ENCODE peak calls at places on chromosomes 7 and 10, in nine cellular contexts. P is PC-9, V is fibroblast of pulmonary artery, Q is HFF-Myc, R is cardiac muscle cell, T is fibroblast of lung, W is mucosa of descending colon, L is coronary artery, O is ascending aorta. Y is an unnamed sample.

GRCh38 chr7:88357295-88357694 is 50.6 kb upstream of the STEAP4 start:
- DNase-seq in R (no peak), P (peak; percentile 33), Q (no peak), T (peak; percentile 2), L (no peak), W (no peak), V (peak; percentile 30), O (no peak), Y (peak; percentile 33)

GRCh38 chr7:20778063-20778721 is 8.5 kb downstream of the SP8 start:
- DNase-seq in R (peak; percentile 86), T (no peak), O (no peak), Q (no peak), L (no peak), V (peak; percentile 35), W (peak; percentile 55), P (no peak), Y (peak; percentile 23)

GRCh38 chr7:50603288-50603687 is 38.1 kb upstream of the DDC start:
- DNase-seq in T (no peak), P (no peak), O (no peak), Q (no peak), R (no peak), V (no peak), L (no peak), W (no peak), Y (no peak)

GRCh38 chr7:141320287-141320686 is 230.9 kb upstream of the AGK start:
- DNase-seq in T (peak; percentile 2), R (no peak), P (no peak), L (no peak), O (no peak), V (no peak), W (no peak), Q (no peak), Y (no peak)

GRCh38 chr7:107661081-107661864 is 645 bp downstream of the SLC26A4 start:
- DNase-seq in Q (no peak), O (peak; percentile 73), T (peak; percentile 53), L (peak; percentile 75), W (peak; percentile 73), P (peak; percentile 69), V (peak; percentile 59), R (peak; percentile 74), Y (peak; percentile 61)

GRCh38 chr7:158054081-158054480 is 533.5 kb downstream of the PTPRN2 start:
- DNase-seq in P (no peak), W (no peak), O (no peak), Q (no peak), L (no peak), R (no peak), T (no peak), V (no peak), Y (no peak)

GRCh38 chr10:131972474-131973071 is 9.2 kb downstream of the BNIP3 start:
- DNase-seq in O (peak; percentile 48), L (no peak), P (no peak), W (peak; percentile 68), T (peak; percentile 43), R (no peak), V (peak; percentile 59), Q (no peak), Y (peak; percentile 69)

GRCh38 chr10:102832248-102832647 is 5.0 kb downstream of the CYP17A1 start:
- DNase-seq in T (no peak), R (no peak), W (no peak), V (no peak), L (no peak), O (no peak), P (no peak), Q (no peak), Y (no peak)

GRCh38 chr10:28533571-28534304 is 820 bp downstream of the WAC start:
- DNase-seq in V (peak; percentile 28), W (peak; percentile 83), P (peak; percentile 31), O (peak; percentile 86), R (peak; percentile 74), Q (no peak), T (peak; percentile 58), L (peak; percentile 79), Y (peak; percentile 60)

GRCh38 chr7:116231543-116232401 is 21.4 kb downstream of the TES start:
- DNase-seq in P (no peak), T (peak; percentile 81), O (no peak), V (peak; percentile 64), L (no peak), R (peak; percentile 28), W (no peak), Q (no peak), Y (peak; percentile 85)

GRCh38 chr10:116029826-116030225 is 243.2 kb downstream of the GFRA1 start:
- DNase-seq in V (no peak), T (no peak), Q (no peak), R (no peak), O (no peak), P (no peak), W (no peak), L (no peak), Y (no peak)

GRCh38 chr10:116030576-116030975 is 242.4 kb downstream of the GFRA1 start:
- DNase-seq in V (no peak), T (no peak), P (no peak), O (no peak), W (no peak), R (no peak), Q (no peak), L (no peak), Y (no peak)

GRCh38 chr10:116024479-116024878 is 248.5 kb downstream of the GFRA1 start:
- DNase-seq in W (no peak), P (no peak), O (no peak), V (no peak), Q (no peak), R (no peak), T (no peak), L (no peak), Y (no peak)

GRCh38 chr10:116027355-116027754 is 245.7 kb downstream of the GFRA1 start:
- DNase-seq in O (no peak), L (no peak), Q (no peak), T (no peak), R (no peak), V (no peak), W (no peak), P (no peak), Y (no peak)

DNA sequence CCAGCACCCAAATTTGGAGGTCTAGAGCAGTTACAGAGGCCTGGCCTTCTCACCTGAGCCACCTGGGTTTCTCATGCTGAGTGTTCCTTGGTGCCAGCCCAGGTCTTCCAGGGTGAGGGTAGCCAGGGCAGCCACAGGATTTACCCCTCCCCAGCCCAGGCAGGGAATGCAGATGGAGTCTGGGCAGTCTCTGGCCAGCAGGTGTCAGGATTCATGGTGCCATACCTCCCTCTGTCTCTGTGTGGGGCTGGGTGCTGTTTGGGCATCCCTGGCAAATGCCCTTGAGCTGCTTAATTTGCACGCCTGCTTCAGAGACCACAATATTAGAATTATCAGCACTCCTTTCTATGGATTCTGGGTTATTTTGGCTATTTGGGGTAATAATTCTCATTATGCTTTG is 246.7 kb downstream of the GFRA1 start:
- DNase-seq in T (no peak), L (no peak), O (no peak), W (no peak), P (no peak), R (no peak), Q (no peak), V (no peak), Y (no peak)
- TF ChIP-seq CTCF in T (no peak), L (no peak), O (no peak), W (no peak), P (no peak), R (no peak), Q (peak; percentile 24), V (no peak), Y (no peak)

DNA sequence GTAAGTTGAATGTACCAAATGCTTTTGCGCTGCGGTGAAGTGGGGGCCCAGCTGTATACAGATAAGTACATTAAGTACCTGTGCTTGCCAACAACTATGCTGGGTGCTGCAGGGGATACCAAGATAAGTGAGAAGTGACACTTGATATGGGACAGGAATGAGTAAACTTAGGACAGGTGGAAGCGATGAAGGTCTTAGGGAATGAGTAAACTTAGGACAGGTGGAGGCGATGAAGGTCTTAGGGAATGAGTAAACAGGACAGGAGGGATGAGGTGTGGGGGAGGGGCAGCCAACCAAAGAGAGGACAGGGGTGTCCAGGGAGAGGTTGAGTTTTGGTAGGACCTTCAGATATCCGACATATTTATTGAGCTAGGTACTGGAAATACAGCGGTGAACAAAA is 1.4 kb downstream of the MDH2 start:
- DNase-seq in V (no peak), P (no peak), W (no peak), Q (no peak), R (no peak), T (no peak), L (no peak), O (no peak), Y (no peak)
- H3K4me3 ChIP-seq in V (peak overlapping the region; percentile 99), P (peak overlapping the region; percentile 89), W (no peak overlapping the region), Q (peak overlapping the region; percentile 99), R (peak overlapping the region; percentile 67), T (peak overlapping the region; percentile 95), L (peak overlapping the region; percentile 94), O (peak overlapping the region; percentile 93), Y (peak overlapping the region; percentile 98)

DNA sequence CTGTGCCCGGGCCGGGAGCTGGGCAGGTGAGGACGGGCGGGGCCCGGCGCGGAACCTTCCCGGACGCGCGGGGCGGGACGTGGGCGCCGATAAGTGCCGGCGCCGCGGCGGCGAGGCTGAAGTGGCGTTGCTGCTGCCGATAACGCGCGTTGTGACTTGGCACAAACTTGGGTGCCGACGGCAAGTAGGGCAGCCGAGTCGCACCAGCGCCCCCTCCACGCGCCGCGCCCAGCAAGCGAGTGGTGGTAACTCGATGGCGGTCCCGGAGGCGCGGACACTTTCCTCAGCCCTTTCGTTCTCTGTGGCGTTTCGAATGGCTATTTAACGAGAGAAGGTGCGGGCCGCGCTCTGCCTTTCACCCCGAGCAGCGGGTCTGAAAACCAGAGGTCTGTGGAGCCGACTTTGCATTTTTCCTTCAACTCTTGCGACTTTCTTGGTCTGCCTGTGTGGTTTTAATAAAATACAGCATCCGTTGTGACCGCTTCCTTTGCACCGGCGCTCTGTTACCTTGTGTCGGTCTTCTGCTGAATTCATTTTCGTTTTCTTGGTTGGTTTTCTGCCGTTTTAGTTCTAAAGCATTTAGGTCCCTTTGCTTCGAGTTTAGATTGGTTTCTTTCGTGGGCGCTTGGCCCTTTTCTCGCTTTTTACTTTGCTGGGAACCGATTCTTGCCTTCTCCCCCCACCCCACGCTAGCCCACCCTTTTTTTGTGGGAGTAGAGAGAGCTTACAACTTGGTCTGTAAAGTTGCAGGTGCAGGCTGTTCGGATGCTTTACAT is 704 bp downstream of the STK17A start:
- DNase-seq in L (peak; percentile 82), V (peak; percentile 49), W (peak; percentile 81), T (peak; percentile 53), P (peak; percentile 73), R (peak; percentile 81), O (peak; percentile 84), Q (no peak), Y (peak; percentile 66)
- TF ChIP-seq CTCF in L (no peak), V (no peak), W (no peak), T (no peak), P (no peak), R (peak; percentile 26), O (no peak), Q (no peak), Y (peak; percentile 28)

DNA sequence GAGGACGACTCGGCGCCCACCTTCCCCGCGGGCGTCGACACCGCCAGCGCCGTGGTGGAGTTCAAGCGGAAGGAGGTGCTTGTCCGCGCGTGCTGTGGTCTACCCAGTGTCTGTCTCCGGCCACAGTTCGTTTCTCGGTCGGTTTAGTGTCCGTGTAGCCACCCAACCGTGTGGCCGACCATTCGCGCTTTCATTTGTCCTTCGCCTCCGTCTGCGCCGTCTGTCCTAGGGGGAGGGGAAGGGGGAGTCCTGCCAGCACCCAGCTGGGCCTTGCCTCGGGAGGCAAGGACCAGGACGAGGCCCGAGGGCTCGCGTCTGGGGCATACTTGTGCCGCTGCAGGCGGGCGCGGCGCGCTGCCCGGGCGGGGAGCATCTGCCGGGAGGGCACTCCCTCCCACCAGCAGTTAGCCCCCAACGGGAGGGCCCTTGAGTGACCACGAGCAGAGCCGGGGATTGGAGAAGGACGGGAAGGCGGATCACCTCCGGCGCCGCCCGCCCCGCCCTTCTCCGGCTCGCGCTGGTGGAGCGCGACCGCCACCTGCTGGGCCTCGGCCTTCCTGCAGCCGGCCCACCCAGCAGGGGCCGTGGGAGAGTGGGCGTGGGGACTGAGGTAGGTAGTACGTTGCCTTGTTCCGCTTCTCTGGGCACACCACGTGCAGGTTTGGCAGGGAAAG is 28.4 kb downstream of the RET start:
- DNase-seq in V (peak; percentile 74), W (peak; percentile 84), P (peak; percentile 79), T (peak; percentile 68), R (peak; percentile 84), Q (no peak), L (peak; percentile 84), O (peak; percentile 84), Y (peak; percentile 75)
- H3K4me3 ChIP-seq in V (peak overlapping the region; percentile 56), W (no peak overlapping the region), P (peak overlapping the region; percentile 53), T (peak overlapping the region; percentile 63), R (peak overlapping the region; percentile 38), Q (peak overlapping the region; percentile 47), L (peak overlapping the region; percentile 76), O (peak overlapping the region; percentile 74), Y (peak overlapping the region; percentile 61)